ENCODE peak calls at places on chromosome 5, in ten cellular contexts. S is upper lobe of right lung; D is A549; P is IMR-90; V is CD8-positive, alpha-beta T cell; B is ovary; X is pancreas; H is PC-3; A is psoas muscle; O is heart right ventricle. J is an unnamed sample.

GRCh38 chr5:115423051-115423450 is 121.5 kb downstream of the FEM1C start:
- DNase-seq in S (no peak), D (no peak), P (peak), V (no peak), B (no peak), X (no peak), H (peak), A (no peak), O (no peak), J (no peak)

GRCh38 chr5:180803181-180804128 is 849 bp upstream of the MGAT1 start:
- DNase-seq in S (peak), D (no peak), P (no peak), V (peak), B (peak), X (peak), H (no peak), A (peak), O (peak), J (peak)

GRCh38 chr5:56783261-56783660 is 32.1 kb upstream of the MAP3K1 start:
- DNase-seq in S (no peak), D (no peak), P (no peak), V (no peak), B (no peak), X (no peak), H (no peak), A (no peak), O (no peak), J (no peak)

GRCh38 chr5:76714771-76715483 is 999 bp upstream of the F2R start:
- DNase-seq in S (no peak), D (no peak), P (no peak), V (peak), B (no peak), X (no peak), H (no peak), A (no peak), O (peak), J (peak)

GRCh38 chr5:178163772-178164735 is 10.4 kb upstream of the NHP2 start:
- DNase-seq in S (peak), D (peak), P (peak), V (peak), B (peak), X (peak), H (peak), A (peak), O (peak), J (peak)

GRCh38 chr5:151630088-151630487 is 39.0 kb upstream of the FAT2 start:
- DNase-seq in S (no peak), D (no peak), P (peak), V (no peak), B (no peak), X (no peak), H (no peak), A (no peak), O (no peak), J (no peak)

GRCh38 chr5:31638748-31639418 is at the start of gene PDZD2:
- DNase-seq in S (peak), D (peak), P (peak), V (peak), B (peak), X (peak), H (peak), A (peak), O (peak), J (peak)

GRCh38 chr5:155735388-155735787 is 591.6 kb upstream of the SGCD start:
- DNase-seq in S (no peak), D (no peak), P (no peak), V (no peak), B (no peak), X (no peak), H (no peak), A (peak), O (peak), J (no peak)

GRCh38 chr5:79464695-79465332 is 49.1 kb downstream of the HOMER1 start:
- DNase-seq in S (no peak), D (peak), P (peak), V (no peak), B (no peak), X (no peak), H (peak), A (no peak), O (no peak), J (no peak)

GRCh38 chr5:170424629-170425028 is 35.5 kb upstream of the KCNMB1 start:
- DNase-seq in S (no peak), D (no peak), P (no peak), V (no peak), B (no peak), X (no peak), H (no peak), A (no peak), O (no peak), J (no peak)

GRCh38 chr5:14086261-14086660 is 56.9 kb upstream of the TRIO start:
- DNase-seq in S (no peak), D (no peak), P (no peak), V (no peak), B (no peak), X (no peak), H (no peak), A (no peak), O (no peak), J (no peak)

GRCh38 chr5:51279983-51280382 is 103.3 kb upstream of the ISL1 start:
- DNase-seq in S (no peak), D (no peak), P (no peak), V (no peak), B (no peak), X (no peak), H (no peak), A (no peak), O (no peak), J (no peak)

GRCh38 chr5:121138495-121138907 is 674.4 kb downstream of the PRR16 start:
- DNase-seq in S (no peak), D (no peak), P (no peak), V (no peak), B (no peak), X (no peak), H (peak), A (no peak), O (no peak), J (no peak)

GRCh38 chr5:72402381-72402890 is 82.3 kb downstream of the PTCD2 start:
- DNase-seq in S (no peak), D (peak), P (peak), V (no peak), B (no peak), X (no peak), H (peak), A (no peak), O (no peak), J (no peak)

GRCh38 chr5:151251001-151251551 is 1.9 kb upstream of the GM2A start:
- DNase-seq in S (no peak), D (no peak), P (no peak), V (no peak), B (no peak), X (no peak), H (no peak), A (no peak), O (no peak), J (no peak)

GRCh38 chr5:149697001-149697400 is 33.1 kb upstream of the PPARGC1B start:
- DNase-seq in S (no peak), D (no peak), P (peak), V (no peak), B (no peak), X (no peak), H (peak), A (no peak), O (no peak), J (no peak)

GRCh38 chr5:149693482-149693881 is 36.6 kb upstream of the PPARGC1B start:
- DNase-seq in S (no peak), D (no peak), P (no peak), V (no peak), B (no peak), X (no peak), H (no peak), A (no peak), O (no peak), J (no peak)

GRCh38 chr5:149688406-149688805 is 41.7 kb upstream of the PPARGC1B start:
- DNase-seq in S (no peak), D (no peak), P (no peak), V (no peak), B (no peak), X (no peak), H (no peak), A (no peak), O (no peak), J (no peak)

DNA sequence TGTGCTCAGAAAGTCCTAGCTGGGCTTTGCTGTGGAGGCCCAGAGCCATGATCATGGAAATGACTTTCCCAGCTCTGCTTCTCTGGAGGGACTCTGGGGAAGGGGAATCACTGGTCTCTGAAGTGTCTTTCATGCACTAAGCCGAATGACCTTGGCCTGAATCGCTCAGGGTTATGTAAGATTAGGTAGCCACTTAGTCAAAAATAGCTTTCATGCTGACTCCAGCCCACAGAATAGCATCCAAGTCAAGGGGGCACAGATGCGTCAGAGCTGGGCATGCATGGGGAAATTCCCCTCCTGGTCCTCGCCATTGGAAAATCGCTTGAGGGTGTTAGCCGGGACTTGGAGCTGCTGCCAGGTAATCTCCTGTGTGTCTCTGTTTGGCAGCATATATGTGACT is 36.1 kb upstream of the PPARGC1B start:
- DNase-seq in S (no peak), D (no peak), P (no peak), V (no peak), B (no peak), X (no peak), H (no peak), A (no peak), O (peak), J (no peak)
- H3K27ac ChIP-seq in S (no peak), D (no peak), P (no peak), V (no peak), B (no peak), X (no peak), H (no peak), A (peak), O (peak), J (no peak)

GRCh38 chr5:171596391-171596878 is 177.0 kb downstream of the FGF18 start:
- DNase-seq in S (peak), D (no peak), P (peak), V (no peak), B (peak), X (no peak), H (peak), A (peak), O (peak), J (no peak)

GRCh38 chr5:171599396-171599795 is 179.9 kb downstream of the FGF18 start:
- DNase-seq in S (no peak), D (no peak), P (no peak), V (no peak), B (no peak), X (no peak), H (no peak), A (no peak), O (peak), J (no peak)

GRCh38 chr5:171600736-171601265 is 181.4 kb downstream of the FGF18 start:
- DNase-seq in S (no peak), D (no peak), P (peak), V (no peak), B (no peak), X (no peak), H (no peak), A (peak), O (no peak), J (no peak)

GRCh38 chr5:171599957-171600612 is 180.6 kb downstream of the FGF18 start:
- DNase-seq in S (no peak), D (no peak), P (no peak), V (no peak), B (no peak), X (no peak), H (no peak), A (no peak), O (no peak), J (no peak)

DNA sequence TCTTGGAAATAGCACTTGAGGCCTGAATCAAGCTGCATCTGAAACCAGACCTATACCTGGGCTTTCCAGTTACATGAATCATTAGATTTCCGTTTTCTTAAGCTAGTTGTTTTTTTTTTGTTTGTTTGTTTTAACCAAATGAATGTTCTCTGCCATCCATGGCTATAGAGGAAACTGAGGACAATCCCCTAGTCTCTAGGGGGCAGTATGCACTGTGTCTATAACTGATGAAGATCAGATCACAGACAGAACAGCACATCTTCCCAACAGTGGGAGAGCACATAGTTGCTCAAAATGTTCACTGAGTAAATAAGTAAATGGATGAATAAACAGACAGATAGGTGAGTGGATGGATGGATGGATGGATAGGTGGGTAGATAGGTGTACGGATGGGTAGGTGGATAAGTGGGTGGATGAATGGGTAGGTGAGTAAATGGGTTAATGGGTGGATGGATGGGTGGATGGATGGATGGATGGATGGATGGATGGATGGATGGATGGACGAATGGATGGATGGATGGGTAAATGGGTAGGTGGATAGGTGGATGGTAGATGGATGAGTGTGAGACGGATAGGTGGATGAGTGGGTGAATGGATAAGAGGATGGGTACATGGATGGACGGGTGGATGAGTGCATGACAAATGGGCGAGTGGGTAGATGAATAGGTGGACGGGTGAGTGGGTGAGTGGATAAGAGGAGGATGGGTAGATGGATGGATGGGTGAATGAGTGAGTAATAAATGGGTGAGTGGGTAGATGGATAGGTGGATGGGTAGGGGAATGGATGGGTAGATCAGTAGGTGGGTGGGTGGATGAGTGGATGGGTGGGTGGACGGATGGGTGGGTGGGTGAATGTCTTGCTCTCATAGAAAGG is 179.1 kb downstream of the FGF18 start:
- DNase-seq in S (no peak), D (no peak), P (no peak), V (no peak), B (no peak), X (no peak), H (no peak), A (no peak), O (no peak), J (no peak)
- TF ChIP-seq CTCF in S (peak), D (no peak), P (no peak), V (no peak), B (no peak), X (no peak), H (peak), A (no peak), O (peak), J (peak)

GRCh38 chr5:102875672-102876071 is 120.6 kb downstream of the PAM start:
- DNase-seq in S (no peak), D (no peak), P (no peak), V (no peak), B (no peak), X (no peak), H (no peak), A (no peak), O (no peak), J (no peak)

DNA sequence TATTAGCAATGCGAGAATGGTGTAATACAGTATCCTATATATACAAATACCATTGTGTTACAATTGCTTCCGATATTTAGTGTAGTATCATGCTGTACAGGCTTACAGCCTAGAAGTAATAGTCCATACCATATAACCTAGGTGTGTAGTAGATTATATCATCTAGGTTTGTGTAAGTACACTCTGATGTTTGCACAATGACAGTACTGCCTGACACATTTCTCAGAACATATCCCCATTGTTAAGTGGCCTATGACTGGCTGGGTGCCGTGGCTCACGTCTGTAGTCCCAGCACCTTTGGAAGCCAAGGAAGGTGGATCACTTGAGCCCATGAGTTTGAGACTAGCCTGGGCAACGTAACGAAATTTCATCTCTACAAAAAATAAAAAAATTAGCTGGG is 124.6 kb downstream of the PAM start:
- DNase-seq in S (no peak), D (no peak), P (no peak), V (no peak), B (no peak), X (no peak), H (peak), A (no peak), O (no peak), J (no peak)
- H3K4me3 ChIP-seq in S (no peak), D (no peak), P (no peak), V (no peak), B (no peak), X (no peak), H (no peak), A (no peak), O (no peak), J (no peak)

GRCh38 chr5:172455511-172456061 is 1.3 kb upstream of the SH3PXD2B start:
- DNase-seq in S (no peak), D (no peak), P (peak), V (no peak), B (peak), X (no peak), H (no peak), A (no peak), O (no peak), J (no peak)

GRCh38 chr5:172453986-172454354 is 355 bp downstream of the SH3PXD2B start:
- DNase-seq in S (peak), D (peak), P (no peak), V (no peak), B (peak), X (peak), H (no peak), A (peak), O (peak), J (peak)

GRCh38 chr5:172454355-172455086 is at the start of gene SH3PXD2B:
- DNase-seq in S (peak), D (peak), P (no peak), V (peak), B (peak), X (peak), H (peak), A (peak), O (peak), J (peak)

GRCh38 chr5:172455087-172455381 is 709 bp upstream of the SH3PXD2B start:
- DNase-seq in S (peak), D (no peak), P (no peak), V (no peak), B (no peak), X (no peak), H (no peak), A (no peak), O (no peak), J (no peak)

GRCh38 chr5:172456076-172456800 is 1.9 kb upstream of the SH3PXD2B start:
- DNase-seq in S (no peak), D (no peak), P (no peak), V (no peak), B (no peak), X (no peak), H (no peak), A (no peak), O (no peak), J (no peak)
- H3K27ac ChIP-seq in S (peak), D (no peak), P (no peak), V (no peak), B (no peak), X (no peak), H (no peak), A (no peak), O (peak), J (no peak)